ENCODE peak calls at places on chromosomes 1 and 21, in four cellular contexts. Y, E, G and M are unnamed samples.

GRCh38 chr1:172999349-172999748 is 51.4 kb downstream of the TNFSF18 start:
- DNase-seq in Y (no peak), E (no peak), G (no peak), M (no peak)

GRCh38 chr1:109909531-109909930 is 1.1 kb upstream of the CSF1 start:
- DNase-seq in Y (no peak), E (no peak), G (no peak), M (no peak)

GRCh38 chr1:164748253-164748899 is 189.4 kb downstream of the PBX1 start:
- DNase-seq in Y (no peak), E (peak; percentile 51), G (no peak), M (no peak)

GRCh38 chr1:3323021-3323790 is 131.3 kb upstream of the ARHGEF16 start:
- DNase-seq in Y (no peak), E (peak; percentile 52), G (peak; percentile 44), M (peak; percentile 74)

GRCh38 chr1:85283475-85284199 is 7.2 kb upstream of the BCL10 start:
- DNase-seq in Y (peak; percentile 68), E (peak; percentile 52), G (no peak), M (peak; percentile 86)

GRCh38 chr1:43270421-43271095 is 775 bp downstream of the TMEM125 start:
- DNase-seq in Y (peak; percentile 99), E (peak; percentile 91), G (no peak), M (peak; percentile 95)

GRCh38 chr1:196651637-196652215 is at the start of gene CFH:
- DNase-seq in Y (no peak), E (peak; percentile 25), G (no peak), M (no peak)

GRCh38 chr1:51990478-51990965 is at the start of gene RAB3B:
- DNase-seq in Y (peak; percentile 96), E (peak; percentile 74), G (peak; percentile 13), M (peak; percentile 81)

GRCh38 chr1:116680752-116681151 is 13.2 kb upstream of the IGSF3 start:
- DNase-seq in Y (no peak), E (no peak), G (no peak), M (no peak)

GRCh38 chr1:100658716-100659026 is 60.9 kb upstream of the VCAM1 start:
- DNase-seq in Y (no peak), E (no peak), G (no peak), M (no peak)

GRCh38 chr1:182189535-182190066 is 128.1 kb upstream of the ZNF648 start:
- DNase-seq in Y (no peak), E (no peak), G (no peak), M (no peak)

GRCh38 chr1:153549741-153550397 is 811 bp upstream of the S100A3 start:
- DNase-seq in Y (peak; percentile 17), E (no peak), G (no peak), M (no peak)

GRCh38 chr1:9306006-9306405 is 13.3 kb downstream of the SPSB1 start:
- DNase-seq in Y (no peak), E (no peak), G (no peak), M (no peak)

GRCh38 chr1:36212782-36213181 is 11.5 kb upstream of the THRAP3 start:
- DNase-seq in Y (no peak), E (no peak), G (no peak), M (peak; percentile 42)

GRCh38 chr1:87885263-87885662 is 556.6 kb downstream of the LMO4 start:
- DNase-seq in Y (no peak), E (no peak), G (no peak), M (no peak)

GRCh38 chr1:41192456-41193188 is 49.5 kb downstream of the SCMH1 start:
- DNase-seq in Y (no peak), E (no peak), G (no peak), M (no peak)

GRCh38 chr1:41330588-41331545 is 30.4 kb upstream of the FOXO6 start:
- DNase-seq in Y (peak; percentile 89), E (no peak), G (no peak), M (peak; percentile 7)

GRCh38 chr1:228009828-228010775 is 3.3 kb downstream of the WNT3A start:
- DNase-seq in Y (no peak), E (no peak), G (no peak), M (no peak)

GRCh38 chr1:8661185-8662110 is 156.0 kb downstream of the RERE start:
- DNase-seq in Y (no peak), E (no peak), G (no peak), M (peak; percentile 35)

GRCh38 chr1:201781447-201781846 is 47.5 kb upstream of the IPO9 start:
- DNase-seq in Y (no peak), E (no peak), G (no peak), M (no peak)

GRCh38 chr1:214525535-214526019 is 25.8 kb downstream of the PTPN14 start:
- DNase-seq in Y (no peak), E (no peak), G (no peak), M (no peak)

GRCh38 chr1:91591175-91591968 is 90.7 kb downstream of the CDC7 start:
- DNase-seq in Y (no peak), E (no peak), G (no peak), M (no peak)

GRCh38 chr1:100597069-100597741 is 59.3 kb downstream of the GPR88 start:
- DNase-seq in Y (no peak), E (no peak), G (no peak), M (no peak)

GRCh38 chr1:224629965-224630364 is 13.8 kb downstream of the CNIH3 start:
- DNase-seq in Y (no peak), E (no peak), G (no peak), M (no peak)

GRCh38 chr1:203465146-203465798 is 10.3 kb upstream of the PRELP start:
- DNase-seq in Y (no peak), E (peak; percentile 55), G (no peak), M (no peak)

GRCh38 chr21:15514073-15514946 is 215.5 kb upstream of the USP25 start:
- DNase-seq in Y (no peak), E (peak; percentile 21), G (no peak), M (peak; percentile 36)

GRCh38 chr21:36889401-36889800 is 77.1 kb downstream of the HLCS start:
- DNase-seq in Y (no peak), E (no peak), G (no peak), M (no peak)

GRCh38 chr1:24216254-24216653 is 29.2 kb upstream of the IFNLR1 start:
- DNase-seq in Y (no peak), E (no peak), G (no peak), M (no peak)

GRCh38 chr1:218553197-218553596 is 208.1 kb downstream of the TGFB2 start:
- DNase-seq in Y (no peak), E (no peak), G (no peak), M (no peak)

GRCh38 chr21:26909972-26910371 is 56.9 kb downstream of the ADAMTS5 start:
- DNase-seq in Y (peak; percentile 53), E (no peak), G (no peak), M (no peak)

GRCh38 chr1:93617670-93618488 is 63.8 kb downstream of the BCAR3 start:
- DNase-seq in Y (no peak), E (peak; percentile 86), G (no peak), M (peak; percentile 85)

GRCh38 chr21:45916011-45916840 is 65.3 kb upstream of the COL6A1 start:
- DNase-seq in Y (no peak), E (no peak), G (no peak), M (no peak)